ENCODE peak calls at places on chromosomes 13 and 19, in four cellular contexts. F is T-helper 17 cell, T is NCI-H1092, Q is ureter. B is an unnamed sample.
A peak's percentile ranks its signal among the peaks of the same experiment; 100 is the strongest.

GRCh38 chr19:2479556-2480194 is 3.7 kb downstream of the GADD45B start:
- DNase-seq in Q (no peak), F (no peak), T (no peak), B (no peak)

GRCh38 chr19:18895828-18896341 is at the start of gene CERS1:
- DNase-seq in T (peak; percentile 21), F (no peak), Q (no peak), B (no peak)

GRCh38 chr19:39433480-39434079 is 2.2 kb downstream of the RPS16 start:
- DNase-seq in Q (no peak), T (no peak), F (no peak), B (no peak)

GRCh38 chr19:31629936-31630335 is 280.7 kb upstream of the TSHZ3 start:
- DNase-seq in T (no peak), Q (no peak), F (no peak), B (no peak)

GRCh38 chr19:50065938-50066337 is 40.1 kb downstream of the ZNF473 start:
- DNase-seq in F (no peak), T (no peak), Q (no peak), B (no peak)

GRCh38 chr19:51341066-51341465 is 873 bp downstream of the VSIG10L start:
- DNase-seq in F (no peak), Q (no peak), T (no peak), B (no peak)

GRCh38 chr19:6236310-6237291 is 43.2 kb downstream of the MLLT1 start:
- DNase-seq in Q (peak; percentile 90), F (no peak), T (no peak), B (no peak)

GRCh38 chr19:29467824-29468401 is 57.9 kb upstream of the VSTM2B start:
- DNase-seq in Q (peak; percentile 12), F (no peak), T (no peak), B (no peak)

GRCh38 chr19:16386619-16387240 is 62.1 kb downstream of the KLF2 start:
- DNase-seq in T (no peak), F (no peak), Q (no peak), B (peak; percentile 4)

GRCh38 chr13:46119883-46120614 is 15.2 kb upstream of the CPB2 start:
- DNase-seq in T (no peak), F (no peak), Q (peak; percentile 62), B (no peak)

GRCh38 chr19:35585844-35586243 is at the start of gene PMIS2:
- DNase-seq in Q (no peak), F (no peak), T (no peak), B (no peak)

GRCh38 chr19:17052439-17052838 is 22.8 kb downstream of the HAUS8 start:
- DNase-seq in F (no peak), T (no peak), Q (peak; percentile 54), B (peak; percentile 6)

GRCh38 chr19:19900124-19900523 is 622 bp upstream of the ZNF93 start:
- DNase-seq in T (no peak), Q (no peak), F (no peak), B (no peak)

GRCh38 chr13:113763961-113764792 is 5.2 kb downstream of the TMEM255B start:
- DNase-seq in Q (no peak), F (no peak), T (no peak), B (no peak)

GRCh38 chr19:7515471-7516226 is at the start of gene ZNF358:
- DNase-seq in T (peak; percentile 38), F (no peak), Q (no peak), B (peak; percentile 58)

GRCh38 chr13:95756072-95756471 is 79.1 kb downstream of the DNAJC3 start:
- DNase-seq in T (no peak), F (no peak), Q (no peak), B (no peak)

GRCh38 chr13:106567421-106568224 is at the start of gene ARGLU1:
- DNase-seq in Q (peak; percentile 97), F (peak; percentile 87), T (peak; percentile 93), B (peak; percentile 98)

GRCh38 chr13:66553391-66553790 is 676.7 kb downstream of the PCDH9 start:
- DNase-seq in F (no peak), Q (no peak), T (no peak), B (no peak)

GRCh38 chr13:49539313-49539712 is 43.6 kb downstream of the PHF11 start:
- DNase-seq in F (no peak), T (no peak), Q (no peak), B (no peak)

GRCh38 chr19:45424191-45425058 is 708 bp upstream of the ERCC1 start:
- DNase-seq in Q (peak; percentile 76), T (no peak), F (no peak), B (peak; percentile 25)

GRCh38 chr13:25037057-25037813 is 58.7 kb upstream of the PABPC3 start:
- DNase-seq in Q (peak; percentile 49), T (peak; percentile 47), F (no peak), B (no peak)

GRCh38 chr19:5497297-5497696 is 42.1 kb downstream of the ZNRF4 start:
- DNase-seq in Q (no peak), F (no peak), T (no peak), B (no peak)

GRCh38 chr13:28584873-28585317 is 74.0 kb upstream of the POMP start:
- DNase-seq in F (no peak), Q (no peak), T (no peak), B (no peak)

GRCh38 chr19:2618611-2619010 is 83.9 kb downstream of the GNG7 start:
- DNase-seq in Q (no peak), F (peak; percentile 26), T (no peak), B (no peak)

GRCh38 chr13:21413013-21413412 is 46.1 kb downstream of the ZDHHC20 start:
- DNase-seq in F (no peak), T (no peak), Q (no peak), B (no peak)

GRCh38 chr13:113029487-113030258 is 60.7 kb downstream of the MCF2L start:
- DNase-seq in Q (no peak), F (no peak), T (no peak), B (peak; percentile 53)

GRCh38 chr19:47093841-47094240 is 19.7 kb downstream of the ZC3H4 start:
- DNase-seq in F (no peak), Q (no peak), T (no peak), B (no peak)

GRCh38 chr13:75757336-75757735 is 121.2 kb downstream of the LMO7 start:
- DNase-seq in F (no peak), Q (no peak), T (no peak), B (no peak)

GRCh38 chr13:27034678-27035111 is 136.9 kb downstream of the USP12 start:
- DNase-seq in T (no peak), F (no peak), Q (no peak), B (no peak)

GRCh38 chr13:112996671-112997091 is 27.7 kb downstream of the MCF2L start:
- DNase-seq in T (no peak), Q (no peak), F (no peak), B (no peak)

GRCh38 chr19:14517840-14518505 is at the start of gene DNAJB1:
- DNase-seq in T (peak; percentile 35), F (peak; percentile 56), Q (peak; percentile 86), B (peak; percentile 54)

GRCh38 chr19:52138614-52139290 is 986 bp downstream of the ZNF616 start:
- DNase-seq in Q (no peak), T (peak; percentile 44), F (no peak), B (peak; percentile 13)

GRCh38 chr19:18344546-18344945 is 4.1 kb downstream of the PGPEP1 start:
- DNase-seq in F (no peak), T (no peak), Q (no peak), B (no peak)

GRCh38 chr19:32662186-32662585 is 12.8 kb downstream of the ANKRD27 start:
- DNase-seq in T (no peak), F (no peak), Q (no peak), B (no peak)

GRCh38 chr13:26621731-26622401 is 64.4 kb downstream of the WASF3 start:
- DNase-seq in Q (no peak), T (no peak), F (no peak), B (no peak)

GRCh38 chr19:35114656-35115537 is 726 bp upstream of the FXYD3 start:
- DNase-seq in T (no peak), F (peak; percentile 39), Q (peak; percentile 77), B (no peak)

GRCh38 chr13:109842521-109842920 is 56.1 kb upstream of the IRS2 start:
- DNase-seq in F (no peak), Q (no peak), T (no peak), B (no peak)